ENCODE peak calls at places on chromosomes 16 and 17, in eight cellular contexts. T is PC-9; F is GM12878; S is stomach; P is CD8-positive, alpha-beta T cell; L is A549; Q is endothelial cell of umbilical vein; J is OCI-LY7. X is an unnamed sample.

GRCh38 chr17:81723651-81724209 is 11.6 kb downstream of the SLC25A10 start:
- DNase-seq in F (no peak), Q (no peak), J (no peak), S (peak; percentile 61), L (no peak), T (no peak), P (no peak), X (no peak)

GRCh38 chr16:647173-647902 is 1.8 kb upstream of the WDR90 start:
- DNase-seq in L (no peak), J (no peak), S (peak; percentile 70), F (no peak), Q (no peak), T (no peak), P (no peak), X (no peak)

GRCh38 chr17:2803971-2804370 is 7.7 kb downstream of the RAP1GAP2 start:
- DNase-seq in L (no peak), S (no peak), Q (no peak), T (no peak), J (no peak), P (no peak), F (no peak), X (no peak)

GRCh38 chr17:77795685-77796084 is 162.8 kb upstream of the TNRC6C start:
- DNase-seq in T (no peak), Q (no peak), P (no peak), L (no peak), S (no peak), F (no peak), J (no peak), X (no peak)

GRCh38 chr17:76262732-76263344 is 2.3 kb upstream of the UBALD2 start:
- DNase-seq in F (no peak), P (no peak), T (peak; percentile 70), Q (peak; percentile 41), J (peak; percentile 85), S (peak; percentile 80), L (no peak), X (no peak)

GRCh38 chr17:35898283-35899070 is 18.3 kb upstream of the CCL5 start:
- DNase-seq in L (peak; percentile 40), S (peak; percentile 88), Q (peak; percentile 15), T (peak; percentile 31), P (no peak), J (no peak), F (no peak), X (peak; percentile 45)

GRCh38 chr17:73283250-73283649 is 21.6 kb upstream of the CPSF4L start:
- DNase-seq in Q (no peak), S (no peak), T (no peak), L (no peak), J (no peak), F (no peak), P (no peak), X (no peak)

GRCh38 chr17:9811086-9811485 is 10.8 kb downstream of the GSG1L2 start:
- DNase-seq in P (no peak), J (no peak), L (no peak), Q (no peak), F (no peak), S (no peak), T (no peak), X (no peak)

GRCh38 chr17:58666858-58667267 is 25.0 kb downstream of the TEX14 start:
- DNase-seq in L (peak; percentile 94), J (no peak), F (no peak), S (peak; percentile 74), Q (peak; percentile 76), P (peak; percentile 4), T (no peak), X (peak; percentile 94)

GRCh38 chr17:74413491-74413890 is 18.4 kb upstream of the GPRC5C start:
- DNase-seq in L (no peak), J (no peak), F (no peak), T (no peak), Q (no peak), S (no peak), P (no peak), X (no peak)

GRCh38 chr17:81735181-81736102 is 23.4 kb downstream of the SLC25A10 start:
- DNase-seq in L (no peak), P (no peak), Q (no peak), S (peak; percentile 63), J (no peak), T (peak; percentile 72), F (peak; percentile 26), X (no peak)

GRCh38 chr17:66953661-66954060 is 10.8 kb upstream of the CACNG4 start:
- DNase-seq in Q (no peak), P (no peak), T (no peak), L (no peak), S (no peak), J (no peak), F (no peak), X (no peak)

GRCh38 chr16:57940382-57940966 is 30.5 kb downstream of the CNGB1 start:
- DNase-seq in L (no peak), T (no peak), S (no peak), Q (no peak), J (no peak), P (no peak), F (no peak), X (no peak)
- H3K4me3 ChIP-seq in L (no peak overlapping the region), T (no peak overlapping the region), S (no peak overlapping the region), Q (no peak overlapping the region), J (no peak overlapping the region), P (no peak overlapping the region), F (no peak overlapping the region), X (no peak overlapping the region)

DNA sequence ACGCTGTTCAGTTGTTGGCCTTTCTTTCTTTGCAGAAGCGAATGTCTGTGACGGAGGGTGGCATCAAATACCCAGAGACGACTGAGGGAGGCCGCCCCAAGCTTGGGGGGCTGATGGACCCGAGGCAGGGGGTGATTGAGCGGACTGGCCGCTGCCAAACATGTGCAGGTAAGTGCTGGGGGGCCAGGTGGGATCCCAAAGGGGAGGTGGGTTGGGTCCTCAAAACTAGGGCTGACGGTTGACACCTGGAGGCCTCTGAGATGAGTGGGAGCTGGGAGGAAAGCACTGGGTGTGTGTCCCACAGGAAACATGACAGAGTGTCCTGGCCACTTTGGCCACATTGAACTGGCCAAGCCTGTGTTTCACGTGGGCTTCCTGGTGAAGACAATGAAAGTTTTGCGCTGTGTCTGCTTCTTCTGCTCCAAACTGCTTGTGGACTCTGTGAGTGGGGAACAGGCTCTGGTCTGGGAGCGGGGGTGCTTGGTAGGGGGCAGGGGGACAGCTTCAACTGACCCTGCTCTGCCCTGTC is 11.8 kb downstream of the POLR2A start:
- DNase-seq in T (no peak), P (no peak), Q (no peak), S (no peak), J (no peak), F (no peak), L (no peak), X (no peak)
- H3K27ac ChIP-seq in T (no peak overlapping the region), P (no peak overlapping the region), Q (peak overlapping the region; percentile 51), S (no peak overlapping the region), J (no peak overlapping the region), F (no peak overlapping the region), L (no peak overlapping the region), X (no peak overlapping the region)

DNA sequence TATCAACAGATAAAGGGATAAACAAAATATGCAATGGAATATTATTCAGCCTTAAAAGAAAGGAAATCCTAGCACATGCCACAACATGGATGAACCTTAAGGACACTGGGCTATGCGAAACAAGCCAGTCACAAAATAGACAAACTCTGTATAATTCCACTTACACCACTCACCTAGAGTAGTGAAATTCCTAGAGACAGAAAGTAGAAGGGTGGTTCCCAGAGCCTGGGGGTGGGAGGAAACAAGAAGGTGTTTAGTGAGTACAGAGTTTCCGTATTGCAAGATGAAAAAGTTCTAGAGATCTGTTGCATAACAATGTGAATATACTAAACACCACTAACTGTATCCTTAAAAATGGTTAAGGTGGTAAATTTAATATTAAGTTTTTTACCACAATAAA is 10.0 kb downstream of the SPOP start:
- DNase-seq in F (no peak), T (no peak), Q (no peak), J (no peak), L (no peak), P (no peak), S (no peak), X (no peak)
- H3K4me1 ChIP-seq in F (no peaks in the 10 kb centered on the region), T (no peaks in the 10 kb centered on the region), Q (peaks cover 21% of the 10 kb centered on the region), J (peaks cover 10% of the 10 kb centered on the region), L (no peaks in the 10 kb centered on the region), P (peaks cover 37% of the 10 kb centered on the region), S (peaks cover 70% of the 10 kb centered on the region), X (peaks cover 7% of the 10 kb centered on the region)

DNA sequence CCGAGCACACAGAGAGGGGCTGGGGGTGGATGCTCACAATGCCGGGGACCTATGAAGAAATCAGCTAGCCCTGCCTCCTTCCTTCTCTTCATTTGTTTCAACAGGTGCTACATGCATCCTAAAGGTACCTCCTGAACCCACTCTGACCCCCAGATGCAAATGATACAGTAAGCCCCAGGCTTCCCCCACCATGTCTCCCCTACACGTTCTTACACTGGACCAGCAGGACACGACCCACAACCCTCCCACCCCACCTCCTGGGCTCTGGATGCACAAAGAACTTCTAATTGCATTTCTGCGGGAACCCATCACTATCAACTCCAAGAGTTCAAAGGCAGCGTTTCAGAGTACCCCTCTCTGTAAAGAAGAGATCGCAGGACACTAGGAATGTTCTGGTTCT is 2.1 kb downstream of the XYLT1 start:
- DNase-seq in F (no peak), L (no peak), Q (no peak), T (no peak), J (peak; percentile 55), P (no peak), S (no peak), X (no peak)
- H3K4me3 ChIP-seq in F (peak overlapping the region; percentile 68), L (no peak overlapping the region), Q (no peak overlapping the region), T (no peak overlapping the region), J (peak overlapping the region; percentile 94), P (no peak overlapping the region), S (peak overlapping the region; percentile 80), X (no peak overlapping the region)

GRCh38 chr16:10151718-10152117 is 30.5 kb downstream of the GRIN2A start:
- DNase-seq in L (no peak), J (no peak), T (no peak), P (no peak), S (no peak), F (no peak), Q (no peak), X (no peak)

GRCh38 chr16:10156111-10156510 is 26.1 kb downstream of the GRIN2A start:
- DNase-seq in P (no peak), Q (no peak), F (no peak), T (no peak), J (no peak), S (no peak), L (no peak), X (no peak)

GRCh38 chr16:10150906-10151305 is 31.3 kb downstream of the GRIN2A start:
- DNase-seq in J (no peak), T (no peak), F (no peak), L (no peak), Q (no peak), P (no peak), S (no peak), X (no peak)

GRCh38 chr16:10153993-10154788 is 28.0 kb downstream of the GRIN2A start:
- DNase-seq in F (no peak), Q (no peak), T (no peak), S (no peak), L (no peak), P (no peak), J (no peak), X (no peak)
- H3K27ac ChIP-seq in F (no peak overlapping the region), Q (no peak overlapping the region), T (no peak overlapping the region), S (no peak overlapping the region), L (no peak overlapping the region), P (no peak overlapping the region), J (no peak overlapping the region), X (no peak overlapping the region)

DNA sequence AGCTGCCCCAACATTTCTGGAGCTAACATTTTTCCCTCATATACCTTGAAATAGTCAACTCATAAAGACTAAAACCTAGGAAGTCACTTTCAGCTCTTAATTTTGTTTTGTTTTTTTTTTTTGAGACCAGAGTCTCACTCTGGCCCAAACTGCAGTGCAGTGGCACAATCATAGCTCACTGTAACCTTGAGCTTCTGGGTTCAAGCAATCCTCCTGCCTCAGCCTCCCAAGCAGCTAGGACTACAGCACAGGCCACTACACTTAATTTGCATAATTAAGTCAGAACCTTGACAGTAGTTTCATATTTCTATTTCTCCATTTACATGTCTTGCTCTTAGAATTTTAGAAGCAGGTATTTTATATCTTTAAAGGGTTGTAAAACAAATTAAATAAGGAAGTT is 4.7 kb downstream of the AMFR start:
- DNase-seq in T (no peak), P (no peak), S (no peak), L (no peak), J (no peak), Q (no peak), F (no peak), X (no peak)
- H3K4me1 ChIP-seq in T (peaks cover 55% of the 10 kb centered on the region), P (peaks cover 15% of the 10 kb centered on the region), S (peaks cover 74% of the 10 kb centered on the region), L (peaks cover 29% of the 10 kb centered on the region), J (peaks cover 49% of the 10 kb centered on the region), Q (peaks cover 13% of the 10 kb centered on the region), F (peaks cover 12% of the 10 kb centered on the region), X (peaks cover 10% of the 10 kb centered on the region)

X was measured in cardiac muscle cell.